ENCODE peak calls at places on chromosomes 5 and 9, in five cellular contexts. One of them, this sample, is unnamed.

GRCh38 chr9:77384406-77384805 is 207.1 kb downstream of the VPS13A start:
- DNase-seq in fibroblast of pulmonary artery: peak
- DNase-seq in lung: no peak
- DNase-seq in HFF-Myc: peak
- DNase-seq in cardiac muscle cell: no peak
- DNase-seq in this sample: peak

GRCh38 chr5:78360674-78361225 is 333 bp downstream of the SCAMP1 start:
- DNase-seq in lung: peak
- DNase-seq in cardiac muscle cell: peak
- DNase-seq in HFF-Myc: no peak
- DNase-seq in fibroblast of pulmonary artery: no peak
- DNase-seq in this sample: no peak

GRCh38 chr5:147669113-147669869 is 113.2 kb downstream of the JAKMIP2 start:
- DNase-seq in fibroblast of pulmonary artery: no peak
- DNase-seq in lung: no peak
- DNase-seq in cardiac muscle cell: no peak
- DNase-seq in HFF-Myc: no peak
- DNase-seq in this sample: no peak

GRCh38 chr9:8961186-8961666 is 1161.6 kb upstream of the DMAC1 start:
- DNase-seq in cardiac muscle cell: no peak
- DNase-seq in lung: peak
- DNase-seq in fibroblast of pulmonary artery: no peak
- DNase-seq in HFF-Myc: no peak
- DNase-seq in this sample: no peak

GRCh38 chr5:139951296-139951924 is 91.7 kb downstream of the NRG2 start:
- DNase-seq in fibroblast of pulmonary artery: no peak
- DNase-seq in lung: peak
- DNase-seq in HFF-Myc: no peak
- DNase-seq in cardiac muscle cell: no peak
- DNase-seq in this sample: no peak

GRCh38 chr5:160262665-160263064 is 33.4 kb downstream of the FABP6 start:
- DNase-seq in fibroblast of pulmonary artery: peak
- DNase-seq in cardiac muscle cell: no peak
- DNase-seq in lung: no peak
- DNase-seq in HFF-Myc: no peak
- DNase-seq in this sample: peak

GRCh38 chr9:29211681-29212589 is 1638.7 kb upstream of the C9orf72 start:
- DNase-seq in HFF-Myc: no peak
- DNase-seq in lung: peak
- DNase-seq in fibroblast of pulmonary artery: peak
- DNase-seq in cardiac muscle cell: peak
- DNase-seq in this sample: peak

GRCh38 chr9:14136646-14137370 is 177.1 kb downstream of the NFIB start:
- DNase-seq in HFF-Myc: no peak
- DNase-seq in lung: no peak
- DNase-seq in cardiac muscle cell: no peak
- DNase-seq in fibroblast of pulmonary artery: no peak
- DNase-seq in this sample: no peak

GRCh38 chr9:917730-918129 is 58.7 kb upstream of the DMRT3 start:
- DNase-seq in cardiac muscle cell: no peak
- DNase-seq in HFF-Myc: no peak
- DNase-seq in fibroblast of pulmonary artery: no peak
- DNase-seq in lung: no peak
- DNase-seq in this sample: no peak

DNA sequence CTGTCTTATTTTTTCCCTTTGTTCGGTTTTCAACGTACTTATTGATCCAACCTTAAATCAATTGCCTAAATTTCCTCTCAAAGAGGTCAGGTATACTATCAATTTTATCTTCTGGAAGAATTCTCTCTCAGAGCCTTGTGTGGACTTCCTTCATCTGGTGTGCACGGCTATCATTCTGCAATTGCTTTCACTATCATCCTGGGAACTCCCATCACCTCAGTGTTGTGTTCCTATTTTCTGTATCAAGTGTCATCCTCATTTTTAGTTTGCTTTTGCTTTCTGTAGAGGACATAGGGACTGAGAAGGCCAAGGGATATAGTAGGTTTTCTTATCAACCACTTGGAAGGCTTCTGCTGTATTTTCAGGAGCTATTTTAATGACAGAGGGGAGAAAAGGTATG is 11.3 kb downstream of the STOM start:
- DNase-seq in cardiac muscle cell: no peak
- DNase-seq in lung: no peak
- DNase-seq in HFF-Myc: no peak
- DNase-seq in fibroblast of pulmonary artery: no peak
- DNase-seq in this sample: no peak
- H3K4me3 ChIP-seq in cardiac muscle cell: no peak
- H3K4me3 ChIP-seq in lung: no peak
- H3K4me3 ChIP-seq in HFF-Myc: no peak
- H3K4me3 ChIP-seq in fibroblast of pulmonary artery: no peak
- H3K4me3 ChIP-seq in this sample: no peak

DNA sequence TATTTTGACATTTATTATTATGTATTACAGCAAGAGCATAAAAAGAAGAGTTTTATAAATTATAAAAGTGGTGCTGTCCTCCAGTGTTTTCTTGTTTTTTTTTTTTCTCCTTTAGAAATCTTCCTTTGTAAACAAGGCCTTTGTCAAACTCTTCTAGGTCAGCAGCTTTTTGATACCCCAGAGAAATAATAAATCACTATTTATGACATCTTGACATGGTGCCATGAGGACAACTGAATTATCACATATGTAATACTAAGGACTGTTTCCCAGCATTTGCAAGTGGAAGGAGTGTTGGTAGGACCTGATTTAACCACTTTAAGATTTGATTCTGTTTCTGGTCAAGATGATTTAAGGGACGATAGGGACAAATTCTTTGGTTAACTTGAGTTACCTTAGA is 4.6 kb downstream of the SMARCA2 start:
- DNase-seq in fibroblast of pulmonary artery: no peak
- DNase-seq in HFF-Myc: no peak
- DNase-seq in cardiac muscle cell: no peak
- DNase-seq in lung: no peak
- DNase-seq in this sample: no peak
- H3K4me3 ChIP-seq in fibroblast of pulmonary artery: no peak
- H3K4me3 ChIP-seq in HFF-Myc: peak
- H3K4me3 ChIP-seq in cardiac muscle cell: no peak
- H3K4me3 ChIP-seq in lung: no peak
- H3K4me3 ChIP-seq in this sample: no peak

DNA sequence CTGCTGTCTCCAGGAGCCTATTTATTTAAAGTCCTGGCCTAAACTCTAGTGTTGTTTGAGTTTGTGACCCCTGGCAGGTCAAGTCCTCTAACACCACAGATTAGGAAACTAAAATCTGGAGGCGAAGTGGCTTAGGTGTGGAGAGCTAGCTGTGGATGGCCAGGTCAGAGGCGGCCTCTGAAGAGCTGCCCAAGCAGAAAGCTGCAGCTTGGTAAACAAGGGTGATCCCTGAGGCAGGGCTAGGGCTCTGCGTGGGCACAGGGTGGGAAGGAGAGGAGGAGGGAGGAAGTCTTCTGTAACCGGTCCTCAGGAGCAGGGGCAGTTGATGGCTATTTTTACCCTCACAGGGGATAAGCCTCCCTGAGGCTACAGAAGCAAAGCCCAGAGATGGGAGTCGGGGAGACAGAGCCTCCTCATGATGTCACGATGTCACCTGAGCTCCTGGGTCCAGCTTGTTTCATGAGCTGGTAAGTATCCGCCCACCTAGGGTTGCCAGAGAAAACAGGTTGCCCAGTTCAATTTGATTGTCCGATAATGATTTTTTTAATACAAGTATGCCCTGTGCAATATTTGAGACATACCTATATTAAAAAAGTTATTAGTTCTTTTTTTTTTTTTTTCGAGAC is 25.9 kb upstream of the BOD1 start:
- DNase-seq in fibroblast of pulmonary artery: no peak
- DNase-seq in cardiac muscle cell: no peak
- DNase-seq in HFF-Myc: no peak
- DNase-seq in lung: peak
- DNase-seq in this sample: no peak
- H3K4me3 ChIP-seq in fibroblast of pulmonary artery: no peak
- H3K4me3 ChIP-seq in cardiac muscle cell: no peak
- H3K4me3 ChIP-seq in HFF-Myc: no peak
- H3K4me3 ChIP-seq in lung: no peak
- H3K4me3 ChIP-seq in this sample: no peak

GRCh38 chr9:37329576-37329975 is 92.9 kb upstream of the GRHPR start:
- DNase-seq in HFF-Myc: no peak
- DNase-seq in lung: no peak
- DNase-seq in cardiac muscle cell: peak
- DNase-seq in fibroblast of pulmonary artery: peak
- DNase-seq in this sample: peak
- H3K4me3 ChIP-seq in HFF-Myc: no peak
- H3K4me3 ChIP-seq in lung: no peak
- H3K4me3 ChIP-seq in cardiac muscle cell: no peak
- H3K4me3 ChIP-seq in fibroblast of pulmonary artery: no peak
- H3K4me3 ChIP-seq in this sample: no peak

DNA sequence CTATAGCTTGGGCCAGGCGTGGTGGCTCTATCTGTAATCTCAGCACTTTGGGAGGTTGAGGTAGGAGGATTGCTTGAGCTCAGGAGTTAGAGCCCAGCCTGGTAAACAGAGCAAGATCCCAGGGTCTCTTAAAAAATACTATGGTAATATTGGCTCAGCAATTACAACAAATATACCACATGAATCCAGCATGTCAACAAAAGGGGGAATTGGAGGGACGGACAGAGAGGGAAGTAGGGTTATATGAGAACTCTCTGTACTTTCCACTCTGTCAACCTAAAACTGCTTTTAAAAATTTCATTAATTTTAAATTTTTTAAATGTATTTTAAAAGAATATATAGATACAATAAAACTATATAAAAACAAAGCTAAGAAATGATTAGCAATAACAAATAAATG is 13.1 kb upstream of the CDC42SE2 start:
- DNase-seq in HFF-Myc: no peak
- DNase-seq in fibroblast of pulmonary artery: no peak
- DNase-seq in lung: no peak
- DNase-seq in cardiac muscle cell: no peak
- DNase-seq in this sample: no peak
- H3K4me3 ChIP-seq in HFF-Myc: no peak
- H3K4me3 ChIP-seq in fibroblast of pulmonary artery: no peak
- H3K4me3 ChIP-seq in lung: no peak
- H3K4me3 ChIP-seq in cardiac muscle cell: no peak
- H3K4me3 ChIP-seq in this sample: no peak

This sample was measured in AG10803.